ENCODE peak calls at places on chromosome 11, in four cellular contexts. One of them, this sample, is unnamed.

GRCh38 chr11:122235615-122236014 is 119.6 kb upstream of the BLID start:
- DNase-seq in choroid plexus epithelial cell: peak
- DNase-seq in ascending aorta: no peak
- DNase-seq in spleen: no peak
- DNase-seq in this sample: no peak

GRCh38 chr11:126992065-126992803 is 8.3 kb downstream of the KIRREL3 start:
- DNase-seq in choroid plexus epithelial cell: peak
- DNase-seq in ascending aorta: no peak
- DNase-seq in spleen: no peak
- DNase-seq in this sample: no peak

GRCh38 chr11:57545883-57546282 is 8.5 kb downstream of the SMTNL1 start:
- DNase-seq in choroid plexus epithelial cell: no peak
- DNase-seq in ascending aorta: no peak
- DNase-seq in spleen: no peak
- DNase-seq in this sample: no peak

GRCh38 chr11:126797801-126798200 is 202.8 kb downstream of the KIRREL3 start:
- DNase-seq in choroid plexus epithelial cell: no peak
- DNase-seq in ascending aorta: no peak
- DNase-seq in spleen: no peak
- DNase-seq in this sample: no peak

GRCh38 chr11:86983071-86983488 is 27.9 kb upstream of the FZD4 start:
- DNase-seq in choroid plexus epithelial cell: peak
- DNase-seq in ascending aorta: no peak
- DNase-seq in spleen: no peak
- DNase-seq in this sample: no peak

GRCh38 chr11:67271548-67272284 is 5.4 kb downstream of the GRK2 start:
- DNase-seq in choroid plexus epithelial cell: no peak
- DNase-seq in ascending aorta: peak
- DNase-seq in spleen: peak
- DNase-seq in this sample: no peak

GRCh38 chr11:35267504-35267903 is 128.5 kb downstream of the CD44 start:
- DNase-seq in choroid plexus epithelial cell: peak
- DNase-seq in ascending aorta: no peak
- DNase-seq in spleen: no peak
- DNase-seq in this sample: no peak

GRCh38 chr11:17386331-17387084 is 2.0 kb downstream of the KCNJ11 start:
- DNase-seq in choroid plexus epithelial cell: peak
- DNase-seq in ascending aorta: peak
- DNase-seq in spleen: peak
- DNase-seq in this sample: no peak

GRCh38 chr11:28529540-28530410 is 421.6 kb downstream of the METTL15 start:
- DNase-seq in choroid plexus epithelial cell: peak
- DNase-seq in ascending aorta: no peak
- DNase-seq in spleen: no peak
- DNase-seq in this sample: no peak

GRCh38 chr11:107397357-107397756 is 60.3 kb downstream of the CWF19L2 start:
- DNase-seq in choroid plexus epithelial cell: no peak
- DNase-seq in ascending aorta: no peak
- DNase-seq in spleen: no peak
- DNase-seq in this sample: no peak

GRCh38 chr11:64232182-64233018 is 2.0 kb upstream of the VEGFB start:
- DNase-seq in choroid plexus epithelial cell: no peak
- DNase-seq in ascending aorta: peak
- DNase-seq in spleen: peak
- DNase-seq in this sample: no peak

GRCh38 chr11:19419021-19419750 is 178.4 kb upstream of the E2F8 start:
- DNase-seq in choroid plexus epithelial cell: peak
- DNase-seq in ascending aorta: no peak
- DNase-seq in spleen: no peak
- DNase-seq in this sample: no peak

GRCh38 chr11:131978351-131978750 is 607.9 kb downstream of the NTM start:
- DNase-seq in choroid plexus epithelial cell: no peak
- DNase-seq in ascending aorta: no peak
- DNase-seq in spleen: no peak
- DNase-seq in this sample: no peak

GRCh38 chr11:134052395-134052987 is 16.4 kb upstream of the JAM3 start:
- DNase-seq in choroid plexus epithelial cell: no peak
- DNase-seq in ascending aorta: peak
- DNase-seq in spleen: no peak
- DNase-seq in this sample: no peak

GRCh38 chr11:17013548-17014320 is 480 bp downstream of the PLEKHA7 start:
- DNase-seq in choroid plexus epithelial cell: no peak
- DNase-seq in ascending aorta: no peak
- DNase-seq in spleen: peak
- DNase-seq in this sample: no peak

GRCh38 chr11:30255637-30256036 is 24.8 kb downstream of the FSHB start:
- DNase-seq in choroid plexus epithelial cell: no peak
- DNase-seq in ascending aorta: no peak
- DNase-seq in spleen: no peak
- DNase-seq in this sample: no peak

GRCh38 chr11:7564803-7565202 is 51.0 kb downstream of the PPFIBP2 start:
- DNase-seq in choroid plexus epithelial cell: no peak
- DNase-seq in ascending aorta: peak
- DNase-seq in spleen: no peak
- DNase-seq in this sample: no peak

GRCh38 chr11:65589444-65590239 is 6.0 kb downstream of the KCNK7 start:
- DNase-seq in choroid plexus epithelial cell: peak
- DNase-seq in ascending aorta: no peak
- DNase-seq in spleen: peak
- DNase-seq in this sample: no peak

GRCh38 chr11:27701262-27702105 is 1.2 kb upstream of the BDNF start:
- DNase-seq in choroid plexus epithelial cell: peak
- DNase-seq in ascending aorta: peak
- DNase-seq in spleen: no peak
- DNase-seq in this sample: peak

GRCh38 chr11:108616549-108616948 is 23.0 kb upstream of the EXPH5 start:
- DNase-seq in choroid plexus epithelial cell: peak
- DNase-seq in ascending aorta: no peak
- DNase-seq in spleen: no peak
- DNase-seq in this sample: no peak

GRCh38 chr11:134360050-134360835 is 28.5 kb downstream of the GLB1L2 start:
- DNase-seq in choroid plexus epithelial cell: peak
- DNase-seq in ascending aorta: peak
- DNase-seq in spleen: peak
- DNase-seq in this sample: peak

GRCh38 chr11:45024357-45024756 is 73.7 kb upstream of the TP53I11 start:
- DNase-seq in choroid plexus epithelial cell: no peak
- DNase-seq in ascending aorta: peak
- DNase-seq in spleen: no peak
- DNase-seq in this sample: no peak

GRCh38 chr11:691710-692590 is 3.1 kb downstream of the DEAF1 start:
- DNase-seq in choroid plexus epithelial cell: no peak
- DNase-seq in ascending aorta: no peak
- DNase-seq in spleen: no peak
- DNase-seq in this sample: peak

GRCh38 chr11:133081730-133082452 is 450.4 kb downstream of the OPCML start:
- DNase-seq in choroid plexus epithelial cell: no peak
- DNase-seq in ascending aorta: no peak
- DNase-seq in spleen: no peak
- DNase-seq in this sample: no peak

GRCh38 chr11:2566223-2567025 is 121.6 kb downstream of the KCNQ1 start:
- DNase-seq in choroid plexus epithelial cell: no peak
- DNase-seq in ascending aorta: no peak
- DNase-seq in spleen: peak
- DNase-seq in this sample: no peak

GRCh38 chr11:128735935-128736610 is 42.2 kb downstream of the FLI1 start:
- DNase-seq in choroid plexus epithelial cell: no peak
- DNase-seq in ascending aorta: no peak
- DNase-seq in spleen: no peak
- DNase-seq in this sample: no peak

GRCh38 chr11:35082322-35083180 is 56.4 kb upstream of the CD44 start:
- DNase-seq in choroid plexus epithelial cell: peak
- DNase-seq in ascending aorta: peak
- DNase-seq in spleen: peak
- DNase-seq in this sample: peak

GRCh38 chr11:26823963-26824362 is 102.1 kb upstream of the SLC5A12 start:
- DNase-seq in choroid plexus epithelial cell: no peak
- DNase-seq in ascending aorta: no peak
- DNase-seq in spleen: no peak
- DNase-seq in this sample: no peak

GRCh38 chr11:30749268-30749667 is 163.1 kb upstream of the MPPED2 start:
- DNase-seq in choroid plexus epithelial cell: no peak
- DNase-seq in ascending aorta: no peak
- DNase-seq in spleen: no peak
- DNase-seq in this sample: no peak

GRCh38 chr11:100629671-100630070 is 57.4 kb upstream of the ARHGAP42 start:
- DNase-seq in choroid plexus epithelial cell: peak
- DNase-seq in ascending aorta: no peak
- DNase-seq in spleen: no peak
- DNase-seq in this sample: no peak

GRCh38 chr11:29781268-29781667 is 235.6 kb downstream of the KCNA4 start:
- DNase-seq in choroid plexus epithelial cell: no peak
- DNase-seq in ascending aorta: no peak
- DNase-seq in spleen: no peak
- DNase-seq in this sample: no peak

GRCh38 chr11:6315811-6316425 is 4.4 kb downstream of the CAVIN3 start:
- DNase-seq in choroid plexus epithelial cell: peak
- DNase-seq in ascending aorta: peak
- DNase-seq in spleen: peak
- DNase-seq in this sample: peak

GRCh38 chr11:11265994-11266606 is 87.0 kb downstream of the CSNK2A3 start:
- DNase-seq in choroid plexus epithelial cell: peak
- DNase-seq in ascending aorta: peak
- DNase-seq in spleen: no peak
- DNase-seq in this sample: no peak

GRCh38 chr11:63855975-63856374 is 17.1 kb downstream of the MARK2 start:
- DNase-seq in choroid plexus epithelial cell: no peak
- DNase-seq in ascending aorta: no peak
- DNase-seq in spleen: no peak
- DNase-seq in this sample: no peak

GRCh38 chr11:61892085-61892370 is 683 bp upstream of the FADS3 start:
- DNase-seq in choroid plexus epithelial cell: no peak
- DNase-seq in ascending aorta: no peak
- DNase-seq in spleen: no peak
- DNase-seq in this sample: no peak
- TF ChIP-seq CTCF in choroid plexus epithelial cell: peak
- TF ChIP-seq CTCF in ascending aorta: peak
- TF ChIP-seq CTCF in spleen: no peak
- TF ChIP-seq CTCF in this sample: no peak

DNA sequence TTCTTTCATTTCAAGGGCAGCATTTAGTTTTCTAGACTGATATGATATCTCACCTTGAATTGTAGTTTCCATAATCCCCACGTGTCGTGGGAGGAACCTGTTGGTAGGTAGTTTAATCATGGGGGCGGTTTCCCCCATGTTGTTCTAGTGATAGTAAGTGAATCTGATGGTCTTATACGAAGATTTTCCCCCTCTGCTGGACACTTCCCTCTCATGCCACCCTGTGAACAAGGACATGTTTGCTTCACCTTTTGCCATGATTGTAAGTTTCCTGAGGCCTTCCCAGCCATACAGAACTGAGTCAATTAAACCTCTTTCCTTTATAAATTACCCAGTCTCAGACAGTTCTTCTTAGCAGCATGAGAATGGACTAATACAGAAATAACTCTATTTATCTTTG is 851.1 kb upstream of the FAT3 start:
- DNase-seq in choroid plexus epithelial cell: peak
- DNase-seq in ascending aorta: no peak
- DNase-seq in spleen: no peak
- DNase-seq in this sample: no peak
- TF ChIP-seq CTCF in choroid plexus epithelial cell: peak
- TF ChIP-seq CTCF in ascending aorta: no peak
- TF ChIP-seq CTCF in spleen: no peak
- TF ChIP-seq CTCF in this sample: no peak

GRCh38 chr11:9693801-9694553 is 30.1 kb downstream of the SWAP70 start:
- DNase-seq in choroid plexus epithelial cell: no peak
- DNase-seq in ascending aorta: no peak
- DNase-seq in spleen: no peak
- DNase-seq in this sample: no peak
- TF ChIP-seq CTCF in choroid plexus epithelial cell: no peak
- TF ChIP-seq CTCF in ascending aorta: no peak
- TF ChIP-seq CTCF in spleen: no peak
- TF ChIP-seq CTCF in this sample: no peak

GRCh38 chr11:111307472-111308108 is 9.2 kb downstream of the POU2AF3 start:
- DNase-seq in choroid plexus epithelial cell: no peak
- DNase-seq in ascending aorta: no peak
- DNase-seq in spleen: no peak
- DNase-seq in this sample: no peak

GRCh38 chr11:111306321-111306720 is 8.0 kb downstream of the POU2AF3 start:
- DNase-seq in choroid plexus epithelial cell: no peak
- DNase-seq in ascending aorta: no peak
- DNase-seq in spleen: no peak
- DNase-seq in this sample: no peak

GRCh38 chr11:111308140-111308539 is 9.8 kb downstream of the POU2AF3 start:
- DNase-seq in choroid plexus epithelial cell: no peak
- DNase-seq in ascending aorta: no peak
- DNase-seq in spleen: no peak
- DNase-seq in this sample: no peak

GRCh38 chr11:111305403-111305802 is 7.1 kb downstream of the POU2AF3 start:
- DNase-seq in choroid plexus epithelial cell: no peak
- DNase-seq in ascending aorta: no peak
- DNase-seq in spleen: no peak
- DNase-seq in this sample: no peak

DNA sequence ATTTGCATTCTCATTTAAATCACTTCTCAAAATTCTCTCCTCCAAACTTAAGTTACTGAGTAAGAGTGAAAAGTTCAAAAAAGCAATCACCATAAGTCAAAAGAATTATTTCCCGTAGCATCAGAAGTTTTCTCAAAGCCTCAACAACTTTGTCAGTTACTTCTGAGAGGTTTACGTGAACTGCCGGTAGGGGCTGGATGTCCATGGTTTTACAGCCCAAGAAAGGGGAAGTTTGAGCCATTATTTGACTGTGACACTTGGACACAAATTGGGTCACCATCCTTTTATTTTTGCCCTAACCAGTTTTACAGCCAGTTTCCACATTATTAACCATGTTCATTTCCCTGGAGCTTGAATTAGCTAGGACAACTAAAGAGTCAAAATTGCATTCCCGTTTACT is 7.5 kb downstream of the POU2AF3 start:
- DNase-seq in choroid plexus epithelial cell: no peak
- DNase-seq in ascending aorta: no peak
- DNase-seq in spleen: no peak
- DNase-seq in this sample: no peak
- TF ChIP-seq CTCF in choroid plexus epithelial cell: no peak
- TF ChIP-seq CTCF in ascending aorta: no peak
- TF ChIP-seq CTCF in spleen: no peak
- TF ChIP-seq CTCF in this sample: no peak

GRCh38 chr11:69864589-69864929 is 45.3 kb upstream of the FGF3 start:
- DNase-seq in choroid plexus epithelial cell: no peak
- DNase-seq in ascending aorta: no peak
- DNase-seq in spleen: no peak
- DNase-seq in this sample: no peak

GRCh38 chr11:69863544-69864200 is 44.5 kb upstream of the FGF3 start:
- DNase-seq in choroid plexus epithelial cell: no peak
- DNase-seq in ascending aorta: peak
- DNase-seq in spleen: no peak
- DNase-seq in this sample: no peak

GRCh38 chr11:69866648-69867047 is 47.4 kb upstream of the FGF3 start:
- DNase-seq in choroid plexus epithelial cell: no peak
- DNase-seq in ascending aorta: no peak
- DNase-seq in spleen: no peak
- DNase-seq in this sample: no peak

GRCh38 chr11:69865707-69866106 is 46.5 kb upstream of the FGF3 start:
- DNase-seq in choroid plexus epithelial cell: no peak
- DNase-seq in ascending aorta: no peak
- DNase-seq in spleen: no peak
- DNase-seq in this sample: no peak

GRCh38 chr11:69864930-69865661 is 45.9 kb upstream of the FGF3 start:
- DNase-seq in choroid plexus epithelial cell: no peak
- DNase-seq in ascending aorta: no peak
- DNase-seq in spleen: peak
- DNase-seq in this sample: no peak
- TF ChIP-seq CTCF in choroid plexus epithelial cell: no peak
- TF ChIP-seq CTCF in ascending aorta: no peak
- TF ChIP-seq CTCF in spleen: no peak
- TF ChIP-seq CTCF in this sample: no peak

This sample was measured in lower leg skin.